ENCODE peak calls at places on chromosomes 4 and X, in six cellular contexts. D is K562, G is GM12878, H is GM12891, B is SK-N-SH, J is HepG2. A is an unnamed sample.

GRCh38 chr4:127162741-127163140 is 470.0 kb upstream of the INTU start:
- DNase-seq in D (no peak), H (no peak), G (no peak), B (no peak), J (no peak), A (no peak)

GRCh38 chr4:60822986-60823385 is 377.1 kb upstream of the ADGRL3 start:
- DNase-seq in B (no peak), H (no peak), J (no peak), G (no peak), D (no peak), A (no peak)

GRCh38 chr4:86117781-86118302 is 242.0 kb downstream of the MAPK10 start:
- DNase-seq in J (no peak), G (no peak), H (no peak), D (no peak), B (peak), A (no peak)

GRCh38 chrX:123464709-123465108 is 268.1 kb downstream of the THOC2 start:
- DNase-seq in J (peak), G (no peak), B (no peak), H (no peak), D (peak), A (no peak)

GRCh38 chr4:105149771-105150170 is 3.1 kb downstream of the TET2 start:
- DNase-seq in D (no peak), B (no peak), G (no peak), J (no peak), H (no peak), A (no peak)

GRCh38 chr4:80365928-80366327 is 30.4 kb downstream of the CFAP299 start:
- DNase-seq in H (no peak), B (peak), J (peak), G (peak), D (peak), A (no peak)

GRCh38 chr4:1763550-1764080 is 29.5 kb upstream of the FGFR3 start:
- DNase-seq in D (peak), H (peak), G (no peak), J (peak), B (peak), A (no peak)

GRCh38 chr4:149347139-149347538 is 468.5 kb downstream of the IQCM start:
- DNase-seq in B (no peak), D (no peak), G (no peak), H (no peak), J (no peak), A (no peak)

GRCh38 chr4:126850286-126850685 is 782.5 kb upstream of the INTU start:
- DNase-seq in H (no peak), G (no peak), D (peak), B (peak), J (no peak), A (no peak)

GRCh38 chr4:159150838-159151390 is 48.0 kb downstream of the RAPGEF2 start:
- DNase-seq in D (peak), G (no peak), B (no peak), H (no peak), J (no peak), A (no peak)

GRCh38 chrX:56798866-56799864 is 70.1 kb downstream of the NBDY start:
- DNase-seq in G (no peak), J (peak), B (peak), H (no peak), D (no peak), A (no peak)

GRCh38 chrX:46953597-46953996 is 41.4 kb downstream of the JADE3 start:
- DNase-seq in B (no peak), J (peak), D (no peak), H (no peak), G (no peak), A (no peak)

GRCh38 chr4:155392486-155393184 is 15.9 kb upstream of the MAP9 start:
- DNase-seq in D (no peak), G (no peak), J (peak), B (no peak), H (no peak), A (no peak)

GRCh38 chr4:155383541-155383940 is 6.8 kb upstream of the MAP9 start:
- DNase-seq in B (no peak), H (no peak), J (no peak), D (no peak), G (no peak), A (no peak)

GRCh38 chr4:155391932-155392331 is 15.2 kb upstream of the MAP9 start:
- DNase-seq in B (no peak), J (no peak), G (no peak), D (no peak), H (no peak), A (no peak)

DNA sequence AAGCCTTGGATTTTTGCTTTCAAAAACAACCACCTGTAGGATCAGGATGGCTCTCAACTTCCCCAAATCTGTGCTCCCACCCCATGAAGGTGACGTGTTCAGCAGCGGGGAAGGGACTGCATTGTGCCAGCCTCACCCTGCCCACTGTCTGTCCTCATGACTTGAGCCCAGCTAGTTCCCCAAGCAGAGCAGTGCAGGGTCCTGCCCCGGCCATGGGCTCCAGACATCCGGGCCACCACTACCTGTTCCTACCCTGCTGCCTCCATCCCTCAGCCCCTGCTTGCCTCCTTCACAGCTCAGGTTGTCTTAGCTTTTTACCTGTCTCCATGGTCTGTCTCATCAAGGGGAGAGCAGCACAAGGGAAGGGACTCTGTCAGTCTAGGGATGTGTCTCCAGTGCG is 11.4 kb upstream of the MAP9 start:
- DNase-seq in D (no peak), G (no peak), B (no peak), J (no peak), H (no peak), A (no peak)
- TF ChIP-seq POLR2AphosphoS5 in D (no peak), G (no peak), B (no peak), J (no peak), H (no peak), A (no peak)

GRCh38 chr4:157701695-157701994 is 471.2 kb downstream of the GASK1B start:
- DNase-seq in H (no peak), D (no peak), J (no peak), B (no peak), G (no peak), A (no peak)

GRCh38 chr4:157702821-157703220 is 470.0 kb downstream of the GASK1B start:
- DNase-seq in D (no peak), J (no peak), B (no peak), H (no peak), G (no peak), A (no peak)

GRCh38 chr4:157700898-157701694 is 471.7 kb downstream of the GASK1B start:
- DNase-seq in G (no peak), J (no peak), H (no peak), D (peak), B (no peak), A (no peak)

GRCh38 chr4:157706134-157706533 is 466.7 kb downstream of the GASK1B start:
- DNase-seq in B (no peak), H (no peak), D (no peak), J (no peak), G (no peak), A (no peak)
- TF ChIP-seq TAF1 in B (no peak), H (no peak), D (no peak), J (no peak), G (no peak), A (no peak)

DNA sequence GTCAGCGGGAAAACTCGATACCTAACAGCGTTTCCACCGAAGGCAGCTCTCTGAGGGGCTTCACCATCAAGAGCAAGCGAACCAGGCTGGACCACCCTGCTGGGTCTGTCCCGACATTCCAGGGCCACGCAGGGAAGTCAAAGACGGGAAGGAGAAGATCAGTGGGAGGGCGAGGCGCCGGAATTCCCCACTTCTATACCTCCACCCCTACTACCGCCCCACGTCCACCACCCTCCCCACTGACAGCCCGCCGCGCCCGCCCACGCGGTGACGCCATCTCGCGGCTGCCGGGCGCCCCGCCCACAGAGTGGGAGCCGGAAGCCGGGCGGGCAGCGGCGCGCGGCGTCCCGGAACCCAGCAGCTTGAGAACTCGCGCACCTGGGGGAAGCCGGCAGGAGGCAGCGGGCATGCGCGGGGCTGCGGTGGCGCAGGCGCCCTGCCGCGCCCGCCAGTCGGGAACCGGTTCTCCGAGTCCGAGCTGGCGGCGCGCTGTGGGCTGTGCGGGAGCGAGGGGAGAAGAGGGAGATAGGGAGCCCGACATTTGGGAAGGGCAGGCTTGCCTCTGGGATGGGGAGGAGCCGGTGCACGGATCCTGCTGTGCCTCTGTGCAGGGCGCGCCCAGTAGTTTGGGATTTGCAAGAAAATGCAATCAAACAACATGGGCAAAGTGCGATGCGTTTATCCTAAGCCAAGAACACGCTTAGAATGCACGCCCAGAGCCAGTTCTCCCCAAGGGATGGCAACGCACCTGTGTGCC is 3.2 kb upstream of the STIM2 start:
- DNase-seq in J (peak), G (peak), B (peak), D (peak), H (peak), A (peak)
- TF ChIP-seq POLR2AphosphoS5 in J (peak), G (peak), B (peak), D (no peak), H (peak), A (peak)

DNA sequence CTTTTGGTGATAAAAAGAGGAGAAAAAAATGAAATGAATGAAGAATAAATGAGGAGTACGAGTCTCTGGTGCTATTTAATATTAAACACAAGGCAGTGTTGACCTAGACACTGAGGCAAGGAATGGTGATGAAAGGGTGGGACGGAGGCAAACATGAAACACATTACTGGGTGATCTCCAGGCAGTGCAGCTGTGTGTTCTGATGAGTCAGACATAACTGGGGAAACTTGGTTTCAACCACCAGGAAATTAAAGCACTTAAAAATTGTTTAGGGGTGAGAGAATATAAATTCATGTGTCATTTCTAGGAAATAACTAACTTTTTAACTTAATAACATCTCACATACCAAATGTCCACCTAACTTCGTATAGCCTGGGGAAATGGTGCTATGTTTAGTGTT is 19.7 kb upstream of the CXCL6 start:
- DNase-seq in G (no peak), H (no peak), B (no peak), D (no peak), J (no peak), A (no peak)
- TF ChIP-seq TAF1 in G (no peak), H (no peak), B (no peak), D (no peak), J (no peak), A (no peak)

DNA sequence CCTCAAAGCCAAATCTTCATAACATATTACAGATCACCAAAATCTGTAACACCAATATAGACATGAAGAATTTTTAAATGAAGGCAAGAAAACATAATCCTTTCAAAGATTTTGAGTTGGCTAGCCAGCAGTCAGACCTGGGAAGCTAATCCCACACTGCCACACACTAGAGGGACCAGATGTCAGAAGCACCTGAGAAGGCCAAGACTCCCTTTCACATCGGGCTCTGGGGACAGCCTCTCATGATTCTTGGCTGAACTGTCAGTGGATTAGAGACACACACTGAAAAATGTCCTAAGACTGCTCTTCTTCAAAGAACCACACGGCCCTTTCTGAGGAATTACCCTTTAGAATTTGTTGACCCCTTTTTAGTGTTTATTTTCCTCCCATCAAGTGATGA is 28.2 kb upstream of the SPATA4 start:
- DNase-seq in G (no peak), D (no peak), J (no peak), H (no peak), B (no peak), A (no peak)
- TF ChIP-seq POLR2AphosphoS5 in G (no peak), D (no peak), J (no peak), H (no peak), B (no peak), A (no peak)

DNA sequence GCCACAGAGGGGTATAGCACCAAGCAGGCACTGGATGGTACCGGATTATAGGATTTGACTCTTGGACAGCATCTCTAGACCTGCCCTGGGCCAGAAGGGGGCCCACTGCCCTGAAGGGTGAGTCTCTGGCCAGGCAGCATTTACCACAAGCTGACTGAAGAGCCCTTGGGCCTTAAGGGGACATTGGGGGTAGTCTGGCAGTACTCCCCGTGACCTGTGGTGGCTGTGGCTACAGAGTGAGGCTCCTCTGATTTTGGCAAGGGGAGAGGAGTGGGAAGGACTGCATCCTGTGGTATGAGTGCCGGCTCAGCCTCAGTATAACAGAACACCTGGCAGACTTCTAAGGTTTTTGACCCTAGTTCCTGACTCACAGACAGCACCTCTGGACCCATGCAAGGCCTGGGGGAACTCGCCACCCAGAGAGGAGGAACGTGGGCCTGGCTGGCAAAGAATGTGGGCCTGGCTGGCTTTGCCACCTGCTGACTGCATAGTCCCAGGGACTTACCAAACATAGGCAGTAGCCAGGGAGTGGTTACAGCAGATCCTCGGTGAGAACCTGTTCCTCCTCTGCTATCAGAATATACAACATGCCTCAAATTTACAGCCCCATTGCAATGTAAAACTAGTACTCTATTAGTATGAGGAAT is 48.1 kb downstream of the ABCB7 start:
- DNase-seq in H (no peak), B (no peak), J (no peak), G (no peak), D (no peak), A (no peak)
- TF ChIP-seq TAF1 in H (no peak), B (no peak), J (no peak), G (no peak), D (no peak), A (no peak)

GRCh38 chr4:8353158-8353495 is 83.6 kb downstream of the HTRA3 start:
- DNase-seq in H (no peak), J (no peak), D (no peak), B (no peak), G (no peak), A (no peak)

GRCh38 chr4:8353912-8354453 is 84.4 kb downstream of the HTRA3 start:
- DNase-seq in B (no peak), G (no peak), J (no peak), H (no peak), D (no peak), A (no peak)

GRCh38 chr4:8355306-8355705 is 85.2 kb downstream of the ACOX3 start:
- DNase-seq in H (no peak), J (no peak), B (no peak), G (no peak), D (no peak), A (no peak)

GRCh38 chr4:8356856-8357255 is 83.7 kb downstream of the ACOX3 start:
- DNase-seq in H (no peak), G (no peak), B (no peak), D (no peak), J (no peak), A (no peak)

GRCh38 chr4:8355864-8356565 is 84.5 kb downstream of the ACOX3 start:
- DNase-seq in J (no peak), H (no peak), G (no peak), D (no peak), B (no peak), A (no peak)
- TF ChIP-seq POLR2AphosphoS5 in J (no peak), H (no peak), G (no peak), D (no peak), B (no peak), A (no peak)

DNA sequence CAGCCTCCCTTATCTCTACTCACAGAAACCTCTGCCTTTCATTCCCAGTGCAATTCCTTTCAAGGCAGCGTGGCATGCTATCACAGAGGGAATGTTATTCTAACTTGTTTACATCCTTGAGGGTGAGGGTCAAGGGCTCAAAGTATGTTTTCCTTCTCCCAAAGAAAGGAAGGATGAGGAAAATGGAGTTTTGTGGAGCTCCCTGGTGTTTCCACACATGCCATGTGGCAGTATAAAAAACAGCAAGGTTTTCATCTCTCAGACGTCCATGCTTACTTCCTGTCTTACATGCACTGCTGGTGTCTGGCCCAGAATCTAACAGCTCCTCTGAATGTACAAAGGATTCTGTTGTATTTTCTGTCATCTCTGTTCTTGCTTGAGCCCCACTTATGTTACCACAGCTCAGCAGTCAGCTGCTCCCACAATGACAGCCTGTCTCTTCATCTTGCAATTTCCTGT is 128.0 kb downstream of the SNCA start:
- DNase-seq in G (no peak), B (no peak), J (no peak), H (no peak), D (no peak), A (no peak)
- TF ChIP-seq TAF1 in G (no peak), B (no peak), J (no peak), H (no peak), D (no peak), A (no peak)

GRCh38 chr4:112647785-112648184 is 10.8 kb downstream of the LARP7 start:
- DNase-seq in G (no peak), J (no peak), D (no peak), B (no peak), H (no peak), A (no peak)
- TF ChIP-seq POLR2AphosphoS5 in G (no peak), J (no peak), D (no peak), B (no peak), H (no peak), A (no peak)

A was measured in GM12892.